ENCODE peak calls at places on chromosomes 2 and 18, in four cellular contexts. One of them, this sample, is unnamed.

GRCh38 chr18:70366670-70367069 is 77.8 kb downstream of the SOCS6 start:
- DNase-seq in prostate gland: no peak
- DNase-seq in colonic mucosa: no peak
- DNase-seq in left ventricle myocardium inferior: no peak
- DNase-seq in this sample: no peak

GRCh38 chr2:29632018-29632417 is 289.4 kb downstream of the ALK start:
- DNase-seq in left ventricle myocardium inferior: no peak
- DNase-seq in prostate gland: no peak
- DNase-seq in colonic mucosa: no peak
- DNase-seq in this sample: peak

GRCh38 chr2:176085861-176086771 is 2.4 kb upstream of the EVX2 start:
- DNase-seq in left ventricle myocardium inferior: no peak
- DNase-seq in colonic mucosa: peak
- DNase-seq in prostate gland: no peak
- DNase-seq in this sample: peak

GRCh38 chr2:14516844-14517243 is 115.7 kb upstream of the LRATD1 start:
- DNase-seq in prostate gland: no peak
- DNase-seq in left ventricle myocardium inferior: no peak
- DNase-seq in colonic mucosa: no peak
- DNase-seq in this sample: peak

GRCh38 chr2:134361648-134362047 is 107.8 kb downstream of the MGAT5 start:
- DNase-seq in prostate gland: no peak
- DNase-seq in left ventricle myocardium inferior: no peak
- DNase-seq in colonic mucosa: peak
- DNase-seq in this sample: peak

GRCh38 chr18:21112140-21112473 is 494 bp upstream of the ROCK1 start:
- DNase-seq in prostate gland: no peak
- DNase-seq in colonic mucosa: no peak
- DNase-seq in left ventricle myocardium inferior: no peak
- DNase-seq in this sample: no peak

GRCh38 chr2:207264310-207264709 is 98.6 kb upstream of the KLF7 start:
- DNase-seq in colonic mucosa: no peak
- DNase-seq in left ventricle myocardium inferior: no peak
- DNase-seq in prostate gland: no peak
- DNase-seq in this sample: no peak

GRCh38 chr18:76219023-76219422 is 276.0 kb downstream of the ZNF516 start:
- DNase-seq in prostate gland: no peak
- DNase-seq in left ventricle myocardium inferior: no peak
- DNase-seq in colonic mucosa: no peak
- DNase-seq in this sample: no peak

GRCh38 chr2:29064746-29065478 is 9.4 kb downstream of the PCARE start:
- DNase-seq in left ventricle myocardium inferior: no peak
- DNase-seq in prostate gland: no peak
- DNase-seq in colonic mucosa: no peak
- DNase-seq in this sample: no peak

GRCh38 chr2:174711206-174711605 is 53.1 kb downstream of the CHRNA1 start:
- DNase-seq in colonic mucosa: no peak
- DNase-seq in left ventricle myocardium inferior: no peak
- DNase-seq in prostate gland: no peak
- DNase-seq in this sample: no peak

GRCh38 chr2:62216616-62217015 is 20.7 kb downstream of the B3GNT2 start:
- DNase-seq in left ventricle myocardium inferior: no peak
- DNase-seq in colonic mucosa: no peak
- DNase-seq in prostate gland: no peak
- DNase-seq in this sample: peak

GRCh38 chr18:60117321-60117720 is 217.5 kb downstream of the PMAIP1 start:
- DNase-seq in colonic mucosa: no peak
- DNase-seq in prostate gland: no peak
- DNase-seq in left ventricle myocardium inferior: no peak
- DNase-seq in this sample: no peak

GRCh38 chr2:100137877-100138570 is 4.4 kb downstream of the AFF3 start:
- DNase-seq in left ventricle myocardium inferior: no peak
- DNase-seq in colonic mucosa: no peak
- DNase-seq in prostate gland: no peak
- DNase-seq in this sample: no peak

GRCh38 chr2:71570511-71570910 is 117.2 kb downstream of the DYSF start:
- DNase-seq in left ventricle myocardium inferior: no peak
- DNase-seq in prostate gland: no peak
- DNase-seq in colonic mucosa: no peak
- DNase-seq in this sample: no peak

GRCh38 chr2:69762513-69763494 is 20.9 kb downstream of the ANXA4 start:
- DNase-seq in colonic mucosa: no peak
- DNase-seq in prostate gland: peak
- DNase-seq in left ventricle myocardium inferior: no peak
- DNase-seq in this sample: no peak

GRCh38 chr18:2906522-2907458 is 60.0 kb downstream of the EMILIN2 start:
- DNase-seq in left ventricle myocardium inferior: no peak
- DNase-seq in prostate gland: no peak
- DNase-seq in colonic mucosa: peak
- DNase-seq in this sample: no peak

GRCh38 chr2:102585704-102586404 is 33.5 kb upstream of the SLC9A2 start:
- DNase-seq in prostate gland: peak
- DNase-seq in colonic mucosa: peak
- DNase-seq in left ventricle myocardium inferior: no peak
- DNase-seq in this sample: no peak

GRCh38 chr2:121041516-121041915 is 243.5 kb downstream of the TFCP2L1 start:
- DNase-seq in colonic mucosa: no peak
- DNase-seq in left ventricle myocardium inferior: no peak
- DNase-seq in prostate gland: no peak
- DNase-seq in this sample: no peak

GRCh38 chr2:238691596-238692491 is 156.0 kb upstream of the TWIST2 start:
- DNase-seq in left ventricle myocardium inferior: no peak
- DNase-seq in prostate gland: no peak
- DNase-seq in colonic mucosa: no peak
- DNase-seq in this sample: no peak

GRCh38 chr18:8938817-8939216 is 163.7 kb upstream of the NDUFV2 start:
- DNase-seq in colonic mucosa: no peak
- DNase-seq in left ventricle myocardium inferior: no peak
- DNase-seq in prostate gland: no peak
- DNase-seq in this sample: no peak

GRCh38 chr2:150690870-150691269 is 203.4 kb upstream of the RND3 start:
- DNase-seq in left ventricle myocardium inferior: no peak
- DNase-seq in colonic mucosa: no peak
- DNase-seq in prostate gland: no peak
- DNase-seq in this sample: peak

GRCh38 chr18:43744960-43745740 is 467.9 kb upstream of the SYT4 start:
- DNase-seq in left ventricle myocardium inferior: no peak
- DNase-seq in prostate gland: no peak
- DNase-seq in colonic mucosa: no peak
- DNase-seq in this sample: no peak

GRCh38 chr2:63041592-63041991 is 9.0 kb upstream of the OTX1 start:
- DNase-seq in prostate gland: no peak
- DNase-seq in colonic mucosa: no peak
- DNase-seq in left ventricle myocardium inferior: no peak
- DNase-seq in this sample: no peak

GRCh38 chr2:240140920-240141319 is 462 bp upstream of the OTOS start:
- DNase-seq in prostate gland: no peak
- DNase-seq in colonic mucosa: no peak
- DNase-seq in left ventricle myocardium inferior: no peak
- DNase-seq in this sample: no peak

GRCh38 chr2:101860157-101860556 is 131.6 kb upstream of the IL1R2 start:
- DNase-seq in prostate gland: no peak
- DNase-seq in colonic mucosa: no peak
- DNase-seq in left ventricle myocardium inferior: no peak
- DNase-seq in this sample: no peak

GRCh38 chr2:222336442-222336841 is 37.6 kb upstream of the PAX3 start:
- DNase-seq in left ventricle myocardium inferior: no peak
- DNase-seq in prostate gland: no peak
- DNase-seq in colonic mucosa: no peak
- DNase-seq in this sample: no peak

GRCh38 chr2:218998414-218999002 is 5.3 kb upstream of the CRYBA2 start:
- DNase-seq in left ventricle myocardium inferior: no peak
- DNase-seq in colonic mucosa: no peak
- DNase-seq in prostate gland: no peak
- DNase-seq in this sample: no peak

GRCh38 chr18:9627642-9628041 is 13.3 kb upstream of the PPP4R1 start:
- DNase-seq in left ventricle myocardium inferior: no peak
- DNase-seq in prostate gland: no peak
- DNase-seq in colonic mucosa: no peak
- DNase-seq in this sample: peak

GRCh38 chr2:37570773-37571570 is 100.5 kb downstream of the CDC42EP3 start:
- DNase-seq in colonic mucosa: no peak
- DNase-seq in left ventricle myocardium inferior: no peak
- DNase-seq in prostate gland: no peak
- DNase-seq in this sample: peak

GRCh38 chr18:11033503-11033902 is 115.9 kb downstream of the PIEZO2 start:
- DNase-seq in colonic mucosa: no peak
- DNase-seq in left ventricle myocardium inferior: no peak
- DNase-seq in prostate gland: no peak
- DNase-seq in this sample: no peak

DNA sequence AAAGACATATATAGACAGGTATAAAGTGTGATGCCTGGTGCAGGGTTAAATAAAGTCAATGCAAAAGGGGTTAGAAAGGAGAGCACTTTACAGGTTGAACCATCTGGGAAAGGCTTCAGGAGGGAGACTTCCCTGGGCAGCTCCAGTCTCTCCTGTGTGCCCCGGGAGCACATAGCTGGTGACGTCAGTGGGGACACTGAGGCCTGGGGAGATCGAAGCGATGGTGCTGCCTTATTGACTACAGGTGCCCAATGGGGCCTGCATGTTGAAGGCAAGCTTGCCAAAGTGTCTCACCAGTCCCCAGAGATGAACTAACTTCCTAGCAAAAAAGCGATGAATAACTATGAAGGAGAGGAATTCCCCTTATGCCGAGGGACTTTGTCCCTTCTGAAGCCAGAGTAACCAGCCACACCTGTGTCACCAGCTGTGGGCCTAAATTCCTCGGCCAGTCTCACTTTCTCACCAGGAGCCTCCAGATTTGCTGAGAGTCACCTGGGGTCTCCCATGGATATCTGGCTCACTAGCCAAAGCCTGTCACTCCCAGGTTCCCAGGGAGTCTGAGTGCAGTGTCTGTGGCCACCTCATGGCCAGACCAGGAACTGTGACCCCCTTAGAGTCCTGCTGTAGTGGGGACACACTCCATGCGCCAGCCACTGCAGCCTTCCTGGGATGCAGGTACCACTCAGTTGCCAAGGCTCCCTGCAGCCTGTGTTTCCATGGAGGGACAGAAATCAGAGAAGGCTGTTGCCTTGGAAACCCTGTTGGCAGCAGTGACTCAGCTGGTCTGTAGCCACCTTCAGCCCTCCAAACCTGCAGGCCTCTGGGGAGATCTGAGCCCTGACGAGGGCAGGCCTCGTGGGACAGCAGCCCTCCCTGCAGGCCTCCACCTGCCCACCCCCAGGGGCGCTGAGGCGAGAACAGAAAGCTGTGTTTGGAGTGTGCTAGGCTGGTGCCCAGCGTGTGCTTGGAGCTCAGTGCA is 128.7 kb downstream of the CTIF start:
- DNase-seq in prostate gland: no peak
- DNase-seq in colonic mucosa: no peak
- DNase-seq in left ventricle myocardium inferior: no peak
- DNase-seq in this sample: peak
- H3K4me3 ChIP-seq in prostate gland: no peak
- H3K4me3 ChIP-seq in colonic mucosa: no peak
- H3K4me3 ChIP-seq in left ventricle myocardium inferior: no peak
- H3K4me3 ChIP-seq in this sample: no peak

DNA sequence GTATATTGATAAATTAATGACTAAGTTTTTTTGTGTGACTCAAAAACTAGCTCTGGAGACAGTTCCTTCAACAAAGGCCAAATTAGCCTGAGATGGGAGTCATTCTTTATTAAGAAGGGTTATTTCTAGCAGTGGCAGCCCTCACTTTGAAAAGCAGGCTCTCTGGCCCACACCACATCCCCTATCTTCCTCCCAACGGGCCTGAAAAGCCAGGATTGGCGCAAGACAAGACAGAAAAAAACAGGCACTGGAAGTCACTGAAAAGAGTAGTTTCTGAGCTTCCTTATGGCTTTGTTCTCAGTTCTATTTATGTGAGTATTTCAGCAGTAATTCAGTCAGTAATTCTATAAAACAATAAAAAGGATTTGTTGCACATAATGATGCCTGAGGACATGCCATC is 149.0 kb downstream of the LAMA3 start:
- DNase-seq in colonic mucosa: no peak
- DNase-seq in left ventricle myocardium inferior: no peak
- DNase-seq in prostate gland: no peak
- DNase-seq in this sample: no peak
- H3K4me3 ChIP-seq in colonic mucosa: no peak
- H3K4me3 ChIP-seq in left ventricle myocardium inferior: no peak
- H3K4me3 ChIP-seq in prostate gland: no peak
- H3K4me3 ChIP-seq in this sample: no peak

DNA sequence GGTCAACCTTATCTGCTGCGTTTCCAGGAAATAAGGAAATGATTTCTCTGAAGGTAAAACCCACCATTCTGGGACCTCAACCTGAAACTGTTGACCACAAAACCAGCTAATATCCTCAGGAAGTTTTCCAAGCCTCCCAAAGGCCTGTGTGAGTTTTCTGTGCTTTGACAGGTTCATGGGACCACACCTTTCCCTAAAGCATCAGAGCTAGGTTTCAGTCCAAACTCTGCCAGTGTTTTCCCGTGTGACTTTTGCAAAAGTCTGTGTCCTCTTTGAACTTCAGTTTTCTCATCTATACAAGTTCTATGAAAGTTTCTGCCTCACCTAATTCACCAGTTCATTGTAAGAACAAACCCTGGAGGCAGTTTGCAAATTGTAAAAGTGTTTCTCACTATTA is 39.8 kb downstream of the VSNL1 start:
- DNase-seq in prostate gland: peak
- DNase-seq in left ventricle myocardium inferior: no peak
- DNase-seq in colonic mucosa: peak
- DNase-seq in this sample: no peak
- H3K4me3 ChIP-seq in prostate gland: no peak
- H3K4me3 ChIP-seq in left ventricle myocardium inferior: no peak
- H3K4me3 ChIP-seq in colonic mucosa: no peak
- H3K4me3 ChIP-seq in this sample: no peak

DNA sequence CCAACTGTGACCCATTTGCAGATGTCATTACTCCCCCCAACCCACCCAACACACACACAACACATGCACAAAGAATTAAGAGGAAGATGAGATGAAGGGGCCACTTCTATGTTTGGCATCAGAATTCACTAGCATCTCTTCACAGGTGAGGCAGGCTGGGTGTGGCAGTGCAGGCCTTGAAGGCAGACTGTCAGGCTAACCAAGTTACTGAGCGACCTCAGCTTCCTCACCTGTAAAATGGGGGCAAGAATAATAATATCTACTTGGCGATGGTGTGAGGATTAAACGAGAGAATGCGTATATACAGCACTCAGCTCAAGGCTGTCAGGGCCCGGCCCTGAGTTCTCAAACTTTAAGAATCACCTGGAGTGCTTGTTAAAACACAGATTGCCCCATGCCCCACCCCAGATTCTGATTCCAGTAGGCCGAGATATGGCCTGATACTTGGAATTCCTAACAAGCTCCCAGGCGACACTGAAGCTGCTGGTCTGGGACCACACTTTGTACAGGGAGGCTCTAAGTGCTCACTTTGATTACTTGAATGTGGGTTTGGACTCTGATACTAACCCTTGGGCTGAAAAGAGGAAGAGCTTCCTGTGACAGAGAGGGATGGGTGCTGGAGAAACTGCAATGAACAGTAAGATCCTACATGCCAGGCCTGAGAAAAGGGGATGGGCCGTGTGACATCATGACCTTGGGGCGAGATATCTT is 1.1 kb downstream of the ACTG2 start:
- DNase-seq in prostate gland: no peak
- DNase-seq in colonic mucosa: no peak
- DNase-seq in left ventricle myocardium inferior: no peak
- DNase-seq in this sample: no peak
- H3K4me3 ChIP-seq in prostate gland: peak
- H3K4me3 ChIP-seq in colonic mucosa: peak
- H3K4me3 ChIP-seq in left ventricle myocardium inferior: no peak
- H3K4me3 ChIP-seq in this sample: no peak

GRCh38 chr2:80454628-80455027 is 150.1 kb upstream of the LRRTM1 start:
- DNase-seq in prostate gland: no peak
- DNase-seq in colonic mucosa: no peak
- DNase-seq in left ventricle myocardium inferior: peak
- DNase-seq in this sample: no peak
- H3K4me3 ChIP-seq in prostate gland: no peak
- H3K4me3 ChIP-seq in colonic mucosa: no peak
- H3K4me3 ChIP-seq in left ventricle myocardium inferior: no peak
- H3K4me3 ChIP-seq in this sample: no peak